ENCODE peak calls at places on chromosomes 7 and 10, in four cellular contexts. O is right atrium auricular region, T is GM23248, V is mammary epithelial cell. G is an unnamed sample.

GRCh38 chr7:90948085-90948484 is 316.1 kb upstream of the FZD1 start:
- DNase-seq in O (no peak), T (no peak), V (no peak), G (no peak)

GRCh38 chr10:34624323-34625153 is 190.6 kb downstream of the PARD3 start:
- DNase-seq in O (no peak), V (no peak), T (no peak), G (no peak)

GRCh38 chr7:137402535-137403258 is 59.2 kb upstream of the PTN start:
- DNase-seq in T (no peak), O (no peak), V (no peak), G (no peak)

GRCh38 chr7:55140221-55140980 is 121.6 kb downstream of the EGFR start:
- DNase-seq in T (peak; percentile 60), O (no peak), V (peak; percentile 88), G (no peak)

GRCh38 chr7:107891619-107892366 is 810 bp downstream of the DLD start:
- DNase-seq in T (peak; percentile 68), V (peak; percentile 59), O (no peak), G (no peak)

GRCh38 chr7:80095545-80095944 is 39.1 kb upstream of the GNAI1 start:
- DNase-seq in O (no peak), V (no peak), T (peak; percentile 59), G (no peak)

GRCh38 chr10:88881335-88881734 is 1.3 kb downstream of the STAMBPL1 start:
- DNase-seq in O (no peak), T (peak; percentile 35), V (no peak), G (no peak)

GRCh38 chr10:70998086-70998485 is 109.7 kb upstream of the PCBD1 start:
- DNase-seq in V (no peak), T (no peak), O (no peak), G (peak; percentile 58)

GRCh38 chr7:155806096-155806871 is 6.0 kb downstream of the SHH start:
- DNase-seq in V (no peak), O (no peak), T (peak; percentile 35), G (peak; percentile 42)

GRCh38 chr7:45696476-45696875 is 122.3 kb downstream of the ADCY1 start:
- DNase-seq in O (peak; percentile 48), V (no peak), T (no peak), G (no peak)

GRCh38 chr7:4725014-4725951 is 43.2 kb downstream of the FOXK1 start:
- DNase-seq in V (peak; percentile 81), T (peak; percentile 96), O (peak; percentile 90), G (peak; percentile 92)

GRCh38 chr7:128000854-128001265 is 30.4 kb downstream of the LRRC4 start:
- DNase-seq in T (no peak), V (no peak), O (no peak), G (no peak)

GRCh38 chr7:92810242-92810611 is 26.1 kb downstream of the CDK6 start:
- DNase-seq in T (no peak), O (no peak), V (no peak), G (no peak)

GRCh38 chr7:155544485-155544884 is 1.9 kb downstream of the CNPY1 start:
- DNase-seq in V (no peak), T (no peak), O (no peak), G (no peak)

GRCh38 chr10:3082290-3082689 is 14.9 kb downstream of the PFKP start:
- DNase-seq in T (no peak), V (no peak), O (no peak), G (no peak)

GRCh38 chr10:6224781-6225180 is 22.0 kb downstream of the PFKFB3 start:
- DNase-seq in O (no peak), V (no peak), T (no peak), G (peak; percentile 73)

GRCh38 chr7:12711124-12711523 is 23.7 kb downstream of the ARL4A start:
- DNase-seq in V (no peak), O (no peak), T (no peak), G (no peak)

GRCh38 chr10:113819989-113820388 is 33.9 kb downstream of the DCLRE1A start:
- DNase-seq in V (no peak), T (no peak), O (no peak), G (no peak)

GRCh38 chr7:78702770-78703169 is 750.7 kb downstream of the MAGI2 start:
- DNase-seq in V (peak; percentile 83), O (no peak), T (peak; percentile 97), G (no peak)

GRCh38 chr10:58220769-58221448 is 46.8 kb downstream of the IPMK start:
- DNase-seq in O (no peak), V (peak; percentile 55), T (peak; percentile 78), G (no peak)

GRCh38 chr7:36317276-36317675 is 72.4 kb upstream of the ANLN start:
- DNase-seq in O (no peak), V (no peak), T (no peak), G (no peak)

GRCh38 chr10:72785422-72785818 is 93.5 kb downstream of the MCU start:
- DNase-seq in V (no peak), T (no peak), O (no peak), G (no peak)
- H3K4me1 ChIP-seq in V (peaks cover 31% of the 10 kb centered on the region), T (peaks cover 33% of the 10 kb centered on the region), O (peaks cover 16% of the 10 kb centered on the region), G (peaks cover 16% of the 10 kb centered on the region)

GRCh38 chr10:44886966-44887365 is 24.2 kb upstream of the TMEM72 start:
- DNase-seq in T (no peak), O (no peak), V (no peak), G (no peak)
- H3K4me1 ChIP-seq in T (no peaks in the 10 kb centered on the region), O (no peaks in the 10 kb centered on the region), V (no peaks in the 10 kb centered on the region), G (no peaks in the 10 kb centered on the region)

DNA sequence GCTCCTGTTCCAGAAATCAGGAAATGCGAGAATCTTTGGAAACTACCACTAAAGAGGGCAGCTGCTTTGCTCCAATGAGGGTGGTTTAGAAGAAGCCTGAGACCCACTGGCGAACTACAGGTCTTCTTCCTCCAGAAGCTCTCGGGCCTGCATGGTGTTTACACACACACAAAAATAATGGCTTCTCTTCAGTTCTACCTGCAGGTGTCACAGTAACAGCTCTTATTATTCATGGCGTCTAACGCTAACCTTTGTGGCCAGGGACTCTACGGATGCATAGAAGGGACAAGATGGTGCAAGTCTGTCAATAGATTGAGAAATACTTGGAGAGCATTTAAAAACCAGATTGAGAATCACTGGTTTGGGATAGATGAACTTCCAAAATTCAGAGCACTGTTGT is 22.4 kb downstream of the GPR141 start:
- DNase-seq in V (no peak), T (no peak), O (no peak), G (no peak)
- H3K4me1 ChIP-seq in V (no peaks in the 10 kb centered on the region), T (no peaks in the 10 kb centered on the region), O (no peaks in the 10 kb centered on the region), G (peaks cover 8% of the 10 kb centered on the region)

DNA sequence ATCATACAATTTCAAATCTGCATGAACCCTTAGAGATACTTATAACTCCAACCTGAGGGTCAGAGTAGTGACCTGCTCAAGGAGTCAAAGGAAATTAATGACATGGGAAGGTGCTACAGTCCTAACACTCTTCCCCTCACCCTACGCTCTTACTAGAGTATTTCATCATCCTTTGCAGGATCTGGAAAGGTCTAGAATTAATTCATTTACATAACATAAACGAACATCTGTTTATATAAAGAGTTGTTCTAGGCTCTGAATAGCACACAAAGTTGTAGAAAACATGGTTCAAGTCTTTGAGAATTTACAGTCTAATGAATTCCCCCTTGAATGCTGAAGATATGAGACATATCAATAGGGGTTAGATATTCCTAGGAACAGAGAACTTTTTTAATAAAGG is 32.5 kb upstream of the DNAJB12 start:
- DNase-seq in O (no peak), T (no peak), V (no peak), G (no peak)
- H3K4me1 ChIP-seq in O (no peaks in the 10 kb centered on the region), T (no peaks in the 10 kb centered on the region), V (no peaks in the 10 kb centered on the region), G (no peaks in the 10 kb centered on the region)

GRCh38 chr7:106568002-106568679 is 92.8 kb downstream of the CCDC71L start:
- DNase-seq in V (no peak), T (no peak), O (no peak), G (no peak)

GRCh38 chr7:106565428-106565827 is 95.5 kb downstream of the CCDC71L start:
- DNase-seq in O (no peak), T (no peak), V (no peak), G (no peak)

GRCh38 chr7:106563466-106564150 is 97.3 kb downstream of the CCDC71L start:
- DNase-seq in O (no peak), T (peak; percentile 47), V (peak; percentile 13), G (no peak)

GRCh38 chr7:106566672-106567071 is 94.3 kb downstream of the CCDC71L start:
- DNase-seq in T (no peak), O (no peak), V (no peak), G (no peak)

DNA sequence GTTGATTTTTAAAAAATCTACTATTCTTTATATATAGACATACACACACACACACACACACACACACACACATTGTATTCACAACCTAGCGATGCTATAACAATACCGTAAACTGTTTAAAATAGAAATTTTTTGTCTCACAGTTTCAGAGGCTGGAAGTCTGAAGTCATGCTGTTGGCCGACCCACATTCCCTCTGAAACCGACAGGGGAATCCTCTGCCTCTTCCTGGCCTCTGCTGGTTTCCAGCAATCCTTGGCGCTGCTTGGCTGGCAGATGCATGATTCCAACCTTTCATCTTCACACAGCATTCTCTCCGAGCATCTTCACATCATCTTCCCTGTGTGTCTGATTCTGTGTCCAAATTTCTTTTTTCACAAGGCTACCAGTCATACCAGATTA is 94.8 kb downstream of the CCDC71L start:
- DNase-seq in O (no peak), T (no peak), V (no peak), G (no peak)
- H3K4me1 ChIP-seq in O (no peaks in the 10 kb centered on the region), T (peaks cover 19% of the 10 kb centered on the region), V (peaks cover 11% of the 10 kb centered on the region), G (no peaks in the 10 kb centered on the region)

GRCh38 chr10:79401015-79401921 is 44.2 kb downstream of the ZCCHC24 start:
- DNase-seq in O (no peak), V (no peak), T (peak; percentile 87), G (peak; percentile 89)

GRCh38 chr10:79399242-79399831 is 46.1 kb downstream of the ZCCHC24 start:
- DNase-seq in V (peak; percentile 53), O (peak; percentile 93), T (peak; percentile 98), G (peak; percentile 95)

GRCh38 chr10:79398642-79399041 is 46.8 kb downstream of the ZCCHC24 start:
- DNase-seq in O (no peak), V (no peak), T (no peak), G (no peak)

GRCh38 chr10:79402625-79402946 is 42.8 kb downstream of the ZCCHC24 start:
- DNase-seq in O (no peak), T (no peak), V (no peak), G (no peak)

DNA sequence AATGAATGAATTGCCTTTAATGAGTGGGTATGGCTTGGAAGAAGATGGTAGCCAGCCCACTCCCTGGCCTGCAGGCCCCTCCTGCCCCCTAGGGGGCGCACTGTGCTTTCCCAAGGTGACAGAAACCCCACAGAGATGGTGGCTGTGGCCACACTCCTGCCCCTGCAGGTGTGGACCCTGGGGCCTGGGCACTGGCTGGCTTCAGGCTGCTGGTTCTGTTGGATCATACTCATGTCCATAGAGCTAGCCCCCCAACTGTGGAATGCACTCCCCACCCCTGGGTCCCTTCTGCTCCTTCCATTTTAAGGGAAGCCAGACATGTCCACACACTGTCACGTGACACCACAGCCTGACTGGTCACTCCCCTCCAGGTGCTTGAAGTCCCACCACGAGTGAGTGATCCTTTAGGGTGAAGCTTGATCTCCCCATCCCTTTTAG is 44.8 kb downstream of the ZCCHC24 start:
- DNase-seq in T (peak; percentile 58), O (no peak), V (no peak), G (no peak)
- H3K4me1 ChIP-seq in T (peaks cover 83% of the 10 kb centered on the region), O (no peaks in the 10 kb centered on the region), V (peaks cover 28% of the 10 kb centered on the region), G (no peaks in the 10 kb centered on the region)

GRCh38 chr10:77386365-77386764 is 251.2 kb downstream of the KCNMA1 start:
- DNase-seq in O (no peak), V (no peak), T (no peak), G (no peak)

GRCh38 chr10:77390481-77390891 is 247.1 kb downstream of the KCNMA1 start:
- DNase-seq in V (peak; percentile 35), O (no peak), T (peak; percentile 51), G (no peak)

GRCh38 chr10:77387247-77387646 is 250.4 kb downstream of the KCNMA1 start:
- DNase-seq in T (no peak), O (no peak), V (no peak), G (no peak)

GRCh38 chr10:77386833-77387232 is 250.8 kb downstream of the KCNMA1 start:
- DNase-seq in T (peak; percentile 73), O (no peak), V (no peak), G (peak; percentile 79)

GRCh38 chr10:77388571-77388970 is 249.0 kb downstream of the KCNMA1 start:
- DNase-seq in O (no peak), T (no peak), V (no peak), G (no peak)
- H3K4me1 ChIP-seq in O (peaks cover 24% of the 10 kb centered on the region), T (peaks cover 52% of the 10 kb centered on the region), V (peaks cover 43% of the 10 kb centered on the region), G (peaks cover 41% of the 10 kb centered on the region)